ENCODE peak calls at places on chromosomes 1 and 21, in six cellular contexts. S, T, Q, N, L and C are unnamed samples.

GRCh38 chr1:12287869-12288268 is 58.0 kb downstream of the VPS13D start:
- DNase-seq in Q (no peak), N (no peak), S (no peak), L (no peak), T (no peak), C (no peak)

GRCh38 chr1:192706936-192707335 is 71.0 kb downstream of the RGS13 start:
- DNase-seq in L (no peak), N (peak; percentile 10), S (no peak), T (no peak), Q (no peak), C (no peak)

GRCh38 chr1:35505911-35506798 is 51.0 kb downstream of the KIAA0319L start:
- DNase-seq in S (peak; percentile 19), L (no peak), N (peak; percentile 84), T (peak; percentile 4), Q (no peak), C (peak; percentile 18)

GRCh38 chr1:215987092-215987855 is 420.2 kb downstream of the KCTD3 start:
- DNase-seq in Q (no peak), T (no peak), L (no peak), S (no peak), N (no peak), C (no peak)

GRCh38 chr21:43645414-43645891 is 13.8 kb downstream of the HSF2BP start:
- DNase-seq in T (no peak), L (no peak), N (peak; percentile 79), Q (no peak), S (peak; percentile 11), C (peak; percentile 41)

GRCh38 chr1:245802941-245803665 is 648.3 kb downstream of the KIF26B start:
- DNase-seq in T (no peak), Q (no peak), S (no peak), L (no peak), N (no peak), C (no peak)

GRCh38 chr21:44094832-44095231 is 12.4 kb upstream of the PWP2 start:
- DNase-seq in N (no peak), Q (no peak), T (no peak), L (no peak), S (no peak), C (no peak)

GRCh38 chr1:110872745-110873435 is at the start of gene CD53:
- DNase-seq in Q (no peak), S (no peak), N (no peak), T (no peak), L (no peak), C (peak; percentile 70)

GRCh38 chr1:237736372-237737029 is 154.2 kb downstream of the ZP4 start:
- DNase-seq in Q (no peak), S (no peak), T (no peak), L (no peak), N (peak; percentile 67), C (no peak)